ENCODE peak calls at places on chromosomes 7 and 10, in seven cellular contexts. One of them, this sample, is unnamed.

GRCh38 chr7:158811894-158812293 is 17.4 kb downstream of the ESYT2 start:
- ATAC-seq in lung: no peak
- ATAC-seq in aorta: peak
- ATAC-seq in T-helper 17 cell: no peak
- ATAC-seq in right cardiac atrium: peak
- ATAC-seq in Panc1: no peak
- ATAC-seq in naive thymus-derived CD8-positive, alpha-beta T cell: no peak
- ATAC-seq in this sample: peak

GRCh38 chr7:155339474-155339873 is 41.8 kb downstream of the INSIG1 start:
- ATAC-seq in lung: no peak
- ATAC-seq in naive thymus-derived CD8-positive, alpha-beta T cell: peak
- ATAC-seq in right cardiac atrium: no peak
- ATAC-seq in aorta: peak
- ATAC-seq in Panc1: no peak
- ATAC-seq in T-helper 17 cell: no peak
- ATAC-seq in this sample: no peak

GRCh38 chr7:2609001-2609411 is 22.8 kb upstream of the TTYH3 start:
- ATAC-seq in Panc1: peak
- ATAC-seq in right cardiac atrium: no peak
- ATAC-seq in T-helper 17 cell: peak
- ATAC-seq in aorta: no peak
- ATAC-seq in naive thymus-derived CD8-positive, alpha-beta T cell: peak
- ATAC-seq in lung: no peak
- ATAC-seq in this sample: peak

GRCh38 chr7:44073664-44074348 is 8.4 kb upstream of the PGAM2 start:
- ATAC-seq in aorta: peak
- ATAC-seq in naive thymus-derived CD8-positive, alpha-beta T cell: peak
- ATAC-seq in right cardiac atrium: peak
- ATAC-seq in T-helper 17 cell: peak
- ATAC-seq in Panc1: peak
- ATAC-seq in lung: peak
- ATAC-seq in this sample: peak

GRCh38 chr10:30671011-30671616 is 41.6 kb upstream of the LYZL2 start:
- ATAC-seq in aorta: peak
- ATAC-seq in lung: no peak
- ATAC-seq in naive thymus-derived CD8-positive, alpha-beta T cell: peak
- ATAC-seq in T-helper 17 cell: peak
- ATAC-seq in right cardiac atrium: peak
- ATAC-seq in Panc1: peak
- ATAC-seq in this sample: peak

GRCh38 chr7:27921081-27921836 is 181.3 kb downstream of the TAX1BP1 start:
- ATAC-seq in naive thymus-derived CD8-positive, alpha-beta T cell: no peak
- ATAC-seq in lung: no peak
- ATAC-seq in aorta: peak
- ATAC-seq in T-helper 17 cell: no peak
- ATAC-seq in right cardiac atrium: peak
- ATAC-seq in Panc1: peak
- ATAC-seq in this sample: no peak

GRCh38 chr7:121366852-121367431 is 29.2 kb downstream of the FAM3C start:
- ATAC-seq in naive thymus-derived CD8-positive, alpha-beta T cell: no peak
- ATAC-seq in Panc1: no peak
- ATAC-seq in lung: peak
- ATAC-seq in right cardiac atrium: no peak
- ATAC-seq in T-helper 17 cell: peak
- ATAC-seq in aorta: no peak
- ATAC-seq in this sample: no peak

GRCh38 chr7:334618-335357 is 44.8 kb downstream of the FOXL3 start:
- ATAC-seq in Panc1: no peak
- ATAC-seq in naive thymus-derived CD8-positive, alpha-beta T cell: no peak
- ATAC-seq in lung: no peak
- ATAC-seq in right cardiac atrium: no peak
- ATAC-seq in T-helper 17 cell: no peak
- ATAC-seq in aorta: no peak
- ATAC-seq in this sample: no peak

GRCh38 chr7:30135271-30135550 is 425 bp downstream of the MTURN start:
- ATAC-seq in aorta: no peak
- ATAC-seq in Panc1: no peak
- ATAC-seq in naive thymus-derived CD8-positive, alpha-beta T cell: no peak
- ATAC-seq in T-helper 17 cell: no peak
- ATAC-seq in lung: no peak
- ATAC-seq in right cardiac atrium: no peak
- ATAC-seq in this sample: peak

GRCh38 chr10:76049581-76050290 is 618.3 kb downstream of the LRMDA start:
- ATAC-seq in right cardiac atrium: no peak
- ATAC-seq in Panc1: no peak
- ATAC-seq in lung: peak
- ATAC-seq in T-helper 17 cell: no peak
- ATAC-seq in naive thymus-derived CD8-positive, alpha-beta T cell: no peak
- ATAC-seq in aorta: no peak
- ATAC-seq in this sample: no peak

GRCh38 chr10:74078037-74078436 is 72.6 kb downstream of the AP3M1 start:
- ATAC-seq in T-helper 17 cell: peak
- ATAC-seq in lung: no peak
- ATAC-seq in Panc1: no peak
- ATAC-seq in right cardiac atrium: no peak
- ATAC-seq in naive thymus-derived CD8-positive, alpha-beta T cell: no peak
- ATAC-seq in aorta: no peak
- ATAC-seq in this sample: no peak

GRCh38 chr7:276230-276835 is 13.6 kb upstream of the FOXL3 start:
- ATAC-seq in Panc1: no peak
- ATAC-seq in naive thymus-derived CD8-positive, alpha-beta T cell: no peak
- ATAC-seq in T-helper 17 cell: no peak
- ATAC-seq in aorta: no peak
- ATAC-seq in right cardiac atrium: peak
- ATAC-seq in lung: no peak
- ATAC-seq in this sample: no peak

GRCh38 chr10:119668461-119668860 is 17.3 kb downstream of the BAG3 start:
- ATAC-seq in aorta: no peak
- ATAC-seq in lung: no peak
- ATAC-seq in right cardiac atrium: no peak
- ATAC-seq in naive thymus-derived CD8-positive, alpha-beta T cell: no peak
- ATAC-seq in T-helper 17 cell: no peak
- ATAC-seq in Panc1: no peak
- ATAC-seq in this sample: no peak

GRCh38 chr7:29629507-29629906 is 65.9 kb downstream of the PRR15 start:
- ATAC-seq in naive thymus-derived CD8-positive, alpha-beta T cell: no peak
- ATAC-seq in Panc1: peak
- ATAC-seq in lung: no peak
- ATAC-seq in right cardiac atrium: no peak
- ATAC-seq in aorta: no peak
- ATAC-seq in T-helper 17 cell: no peak
- ATAC-seq in this sample: no peak

GRCh38 chr7:156384706-156385105 is 255.9 kb upstream of the RNF32 start:
- ATAC-seq in right cardiac atrium: no peak
- ATAC-seq in aorta: no peak
- ATAC-seq in lung: no peak
- ATAC-seq in Panc1: no peak
- ATAC-seq in T-helper 17 cell: no peak
- ATAC-seq in naive thymus-derived CD8-positive, alpha-beta T cell: no peak
- ATAC-seq in this sample: no peak

GRCh38 chr7:55189878-55190436 is 171.1 kb downstream of the EGFR start:
- ATAC-seq in right cardiac atrium: no peak
- ATAC-seq in aorta: no peak
- ATAC-seq in naive thymus-derived CD8-positive, alpha-beta T cell: no peak
- ATAC-seq in T-helper 17 cell: no peak
- ATAC-seq in lung: no peak
- ATAC-seq in Panc1: no peak
- ATAC-seq in this sample: no peak

GRCh38 chr7:128271471-128272454 is 30.7 kb downstream of the LEP start:
- ATAC-seq in lung: no peak
- ATAC-seq in T-helper 17 cell: no peak
- ATAC-seq in Panc1: peak
- ATAC-seq in right cardiac atrium: peak
- ATAC-seq in aorta: peak
- ATAC-seq in naive thymus-derived CD8-positive, alpha-beta T cell: no peak
- ATAC-seq in this sample: no peak

GRCh38 chr7:66832531-66833351 is 88.3 kb upstream of the TMEM248 start:
- ATAC-seq in right cardiac atrium: peak
- ATAC-seq in T-helper 17 cell: no peak
- ATAC-seq in Panc1: no peak
- ATAC-seq in aorta: peak
- ATAC-seq in lung: no peak
- ATAC-seq in naive thymus-derived CD8-positive, alpha-beta T cell: no peak
- ATAC-seq in this sample: no peak

This sample was measured in gastroesophageal sphincter.